ENCODE peak calls at places on chromosomes 6 and 20, in ten cellular contexts. V is HCT116, C is prostate gland, J is transverse colon, O is GM23338, W is spleen, I is breast epithelium, F is stomach, D is esophagus muscularis mucosa, H is Panc1. X is an unnamed sample.

GRCh38 chr6:12567682-12568081 is 148.9 kb upstream of the PHACTR1 start:
- DNase-seq in V (no peak), C (no peak), J (no peak), O (no peak), W (no peak), I (no peak), F (no peak), D (no peak), H (no peak), X (no peak)

GRCh38 chr20:17825251-17825691 is 125.5 kb downstream of the BANF2 start:
- DNase-seq in V (no peak), C (no peak), J (no peak), O (no peak), W (no peak), I (no peak), F (no peak), D (no peak), H (no peak), X (no peak)

GRCh38 chr6:37496951-37497885 is 2.5 kb downstream of the CCDC167 start:
- DNase-seq in V (no peak), C (no peak), J (no peak), O (no peak), W (no peak), I (no peak), F (no peak), D (no peak), H (no peak), X (no peak)

GRCh38 chr6:160586374-160586773 is 77.7 kb downstream of the LPA start:
- DNase-seq in V (no peak), C (no peak), J (no peak), O (no peak), W (no peak), I (no peak), F (no peak), D (no peak), H (no peak), X (no peak)

GRCh38 chr6:56335733-56336132 is 88.4 kb upstream of the COL21A1 start:
- DNase-seq in V (peak; percentile 59), C (no peak), J (no peak), O (no peak), W (no peak), I (no peak), F (no peak), D (no peak), H (peak; percentile 58), X (peak; percentile 5)

GRCh38 chr20:24746351-24746685 is 202.8 kb upstream of the CST7 start:
- DNase-seq in V (peak; percentile 48), C (peak; percentile 22), J (peak; percentile 85), O (no peak), W (peak; percentile 74), I (no peak), F (peak; percentile 75), D (no peak), H (no peak), X (no peak)

GRCh38 chr6:2818593-2818992 is 23.1 kb downstream of the SERPINB1 start:
- DNase-seq in V (no peak), C (no peak), J (peak; percentile 42), O (no peak), W (no peak), I (no peak), F (no peak), D (peak; percentile 24), H (no peak), X (no peak)

GRCh38 chr20:5164645-5165399 is 38.0 kb downstream of the CDS2 start:
- DNase-seq in V (no peak), C (no peak), J (no peak), O (no peak), W (no peak), I (no peak), F (no peak), D (no peak), H (no peak), X (no peak)

GRCh38 chr6:150492941-150493340 is 106.7 kb upstream of the PLEKHG1 start:
- DNase-seq in V (no peak), C (no peak), J (no peak), O (no peak), W (no peak), I (no peak), F (no peak), D (peak; percentile 68), H (no peak), X (no peak)

GRCh38 chr6:26595669-26596269 is 984 bp upstream of the ABT1 start:
- DNase-seq in V (peak; percentile 82), C (peak; percentile 93), J (peak; percentile 95), O (peak; percentile 96), W (peak; percentile 96), I (peak; percentile 84), F (peak; percentile 95), D (peak; percentile 98), H (peak; percentile 78), X (peak; percentile 82)
- TF ChIP-seq POLR2AphosphoS5 in V (peak; percentile 24), C (peak; percentile 80), J (peak; percentile 26), O (peak; percentile 31), W (peak; percentile 82), I (no peak), F (peak; percentile 74), D (peak; percentile 31), H (no peak), X (no peak)

GRCh38 chr20:31925631-31926030 is 26.2 kb downstream of the PDRG1 start:
- DNase-seq in V (no peak), C (no peak), J (no peak), O (peak; percentile 40), W (no peak), I (no peak), F (no peak), D (no peak), H (no peak), X (no peak)
- H3K4me3 ChIP-seq in V (no peak overlapping the region), C (no peak overlapping the region), J (no peak overlapping the region), O (no peak overlapping the region), W (no peak overlapping the region), I (no peak overlapping the region), F (no peak overlapping the region), D (no peak overlapping the region), H (no peak overlapping the region), X (no peak overlapping the region)

DNA sequence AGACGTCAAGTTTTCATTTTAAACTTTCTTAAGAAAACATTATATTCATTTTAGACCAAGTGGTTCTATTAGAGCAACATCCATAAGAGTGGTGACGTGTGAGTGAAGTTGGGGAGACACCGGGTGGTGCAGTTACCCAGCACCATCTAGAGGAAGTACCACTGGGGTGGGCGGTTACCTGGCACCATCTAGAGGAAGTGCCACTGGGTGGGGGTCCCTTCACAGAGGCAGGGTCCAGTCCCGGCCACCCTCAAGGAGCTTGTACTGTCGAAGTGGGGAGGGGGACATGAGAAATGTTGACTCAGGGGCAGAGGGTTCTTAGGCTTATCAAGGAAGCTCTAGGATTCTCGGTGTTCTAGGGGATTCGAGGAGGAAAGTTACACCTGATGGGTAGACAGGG is 26.2 kb downstream of the PHACTR3 start:
- DNase-seq in V (no peak), C (no peak), J (no peak), O (no peak), W (no peak), I (no peak), F (no peak), D (no peak), H (no peak), X (no peak)
- TF ChIP-seq POLR2AphosphoS5 in V (no peak), C (no peak), J (no peak), O (no peak), W (no peak), I (no peak), F (no peak), D (no peak), H (no peak), X (no peak)

DNA sequence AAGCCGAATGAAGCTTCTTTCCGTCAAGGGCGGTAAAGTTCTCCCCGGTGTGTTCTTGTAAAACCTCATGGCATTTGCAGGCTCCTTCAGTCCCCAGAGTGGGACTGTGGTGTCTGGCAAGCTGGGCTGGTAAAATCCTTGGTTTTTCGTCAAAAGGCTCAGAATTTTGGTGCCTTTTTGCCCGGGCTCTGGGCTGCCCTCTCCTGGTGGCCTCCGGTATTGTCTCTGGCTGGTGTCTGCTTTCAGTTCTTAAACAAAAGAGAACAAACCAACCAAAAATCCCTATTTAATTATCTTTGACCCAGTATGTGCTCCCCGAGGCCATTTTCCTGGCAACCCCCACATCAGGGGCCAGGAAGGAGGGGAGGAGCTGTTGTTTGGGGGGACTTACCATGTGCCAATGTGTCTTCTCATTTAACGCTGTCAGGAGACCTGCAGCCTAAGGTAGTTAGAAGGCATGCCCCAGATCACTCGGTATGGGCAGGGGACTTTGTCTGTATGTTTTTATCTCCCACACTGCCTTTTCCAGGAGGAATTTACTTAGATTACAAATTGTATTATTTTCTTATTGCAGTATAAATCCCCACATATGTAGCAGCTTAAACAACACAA is 11.1 kb downstream of the CDH4 start:
- DNase-seq in V (no peak), C (no peak), J (no peak), O (peak; percentile 62), W (no peak), I (no peak), F (no peak), D (no peak), H (no peak), X (peak; percentile 13)
- H3K4me3 ChIP-seq in V (no peak overlapping the region), C (no peak overlapping the region), J (no peak overlapping the region), O (peak overlapping the region; percentile 39), W (no peak overlapping the region), I (no peak overlapping the region), F (no peak overlapping the region), D (no peak overlapping the region), H (no peak overlapping the region), X (no peak overlapping the region)

DNA sequence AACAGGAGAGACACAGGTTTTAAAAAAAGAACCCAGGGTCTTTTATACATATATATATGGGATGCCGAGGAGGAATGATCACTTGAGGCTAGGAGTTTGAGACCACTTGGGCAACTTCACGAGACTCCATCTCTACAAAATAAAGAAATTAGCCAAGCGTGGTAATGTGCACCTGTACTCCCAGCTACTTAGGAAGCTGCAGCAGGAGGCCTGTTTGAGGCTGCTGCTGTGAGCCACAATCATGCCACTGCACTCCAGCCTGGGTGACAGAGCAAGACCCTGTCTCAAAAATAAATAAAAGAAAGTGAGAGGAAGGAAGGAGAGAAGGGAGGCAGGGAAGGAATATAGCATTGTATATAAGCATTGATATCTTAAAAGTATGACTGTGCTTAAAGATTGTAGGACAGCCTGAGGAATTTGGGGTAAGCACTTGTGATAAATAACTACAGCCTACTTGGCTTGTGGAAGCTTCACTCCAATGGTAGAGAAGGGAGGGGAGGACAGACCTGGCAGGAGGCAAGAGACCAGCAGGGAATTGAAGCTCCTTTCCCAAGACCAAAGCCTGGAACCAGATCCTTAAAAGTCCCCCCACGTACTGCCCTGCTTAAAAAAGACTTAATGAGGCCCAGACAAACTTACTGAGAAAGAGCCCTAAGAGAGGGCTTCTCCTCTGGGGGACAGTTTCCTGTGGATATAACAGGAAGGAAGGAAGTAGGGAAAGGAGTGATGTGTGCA is 2.5 kb upstream of the SNTA1 start:
- DNase-seq in V (no peak), C (no peak), J (no peak), O (no peak), W (no peak), I (no peak), F (no peak), D (no peak), H (no peak), X (no peak)
- TF ChIP-seq POLR2AphosphoS5 in V (no peak), C (no peak), J (no peak), O (no peak), W (no peak), I (no peak), F (no peak), D (no peak), H (no peak), X (no peak)

GRCh38 chr20:53021934-53022333 is 49.8 kb downstream of the TSHZ2 start:
- DNase-seq in V (no peak), C (no peak), J (no peak), O (no peak), W (no peak), I (no peak), F (no peak), D (no peak), H (no peak), X (no peak)
- H3K4me3 ChIP-seq in V (no peak overlapping the region), C (no peak overlapping the region), J (no peak overlapping the region), O (no peak overlapping the region), W (no peak overlapping the region), I (no peak overlapping the region), F (no peak overlapping the region), D (no peak overlapping the region), H (no peak overlapping the region), X (no peak overlapping the region)

GRCh38 chr6:142404751-142405150 is 102.9 kb downstream of the ADGRG6 start:
- DNase-seq in V (no peak), C (no peak), J (no peak), O (no peak), W (no peak), I (no peak), F (no peak), D (no peak), H (no peak), X (no peak)
- TF ChIP-seq POLR2AphosphoS5 in V (no peak), C (no peak), J (no peak), O (no peak), W (no peak), I (no peak), F (no peak), D (no peak), H (no peak), X (no peak)

X was measured in HL-60.